ENCODE peak calls at places on chromosomes 3 and 15, in four cellular contexts. G is stomach, B is A549, F is fibroblast of villous mesenchyme. K is an unnamed sample.

GRCh38 chr15:33932734-33933133 is 35.6 kb upstream of the CHRM5 start:
- DNase-seq in B (no peak), F (no peak), G (no peak), K (no peak)

GRCh38 chr3:127096256-127097008 is 96.5 kb upstream of the PRR23E start:
- DNase-seq in F (no peak), B (no peak), G (no peak), K (no peak)

GRCh38 chr3:15630646-15631350 is 29.3 kb downstream of the BTD start:
- DNase-seq in G (no peak), B (peak), F (peak), K (no peak)

GRCh38 chr3:76324101-76324500 is 538.8 kb upstream of the ZNF717 start:
- DNase-seq in G (no peak), B (no peak), F (no peak), K (no peak)

GRCh38 chr15:41511331-41512077 is 2.1 kb downstream of the LTK start:
- DNase-seq in F (no peak), G (peak), B (no peak), K (no peak)

GRCh38 chr3:167813169-167814123 is 77.9 kb downstream of the SERPINI1 start:
- DNase-seq in G (no peak), F (no peak), B (no peak), K (no peak)

GRCh38 chr15:91311986-91312385 is 211.9 kb downstream of the SV2B start:
- DNase-seq in F (no peak), B (no peak), G (no peak), K (no peak)

GRCh38 chr3:95271330-95271729 is 1208.5 kb downstream of the NSUN3 start:
- DNase-seq in G (no peak), B (no peak), F (no peak), K (no peak)

GRCh38 chr3:56926513-56927282 is 124.9 kb upstream of the ARHGEF3 start:
- DNase-seq in G (no peak), B (no peak), F (peak), K (no peak)

GRCh38 chr3:179151474-179151873 is 3.3 kb downstream of the PIK3CA start:
- DNase-seq in G (no peak), B (no peak), F (no peak), K (no peak)

GRCh38 chr15:69757186-69757585 is 304.6 kb downstream of the RPLP1 start:
- DNase-seq in B (no peak), F (no peak), G (no peak), K (no peak)

GRCh38 chr3:179750720-179751328 is 98.0 kb downstream of the USP13 start:
- DNase-seq in G (no peak), B (no peak), F (peak), K (peak)

GRCh38 chr3:153734777-153735551 is 386.2 kb upstream of the ARHGEF26 start:
- DNase-seq in B (peak), G (no peak), F (no peak), K (no peak)

GRCh38 chr3:72679540-72680198 is 168.6 kb downstream of the SHQ1 start:
- DNase-seq in G (no peak), F (no peak), B (no peak), K (peak)

GRCh38 chr3:132290833-132291232 is 26.4 kb upstream of the ACP3 start:
- DNase-seq in F (peak), B (no peak), G (no peak), K (no peak)

GRCh38 chr15:60070838-60071493 is 66.9 kb downstream of the FOXB1 start:
- DNase-seq in G (no peak), F (peak), B (no peak), K (no peak)

GRCh38 chr3:48856469-48856868 is 8.8 kb upstream of the PRKAR2A start:
- DNase-seq in G (no peak), B (no peak), F (no peak), K (no peak)

GRCh38 chr3:194766845-194767244 is 81.2 kb downstream of the FAM43A start:
- DNase-seq in G (no peak), B (no peak), F (no peak), K (no peak)

GRCh38 chr3:141959531-141959920 is 83.1 kb downstream of the ATP1B3 start:
- DNase-seq in G (no peak), F (no peak), B (no peak), K (no peak)

GRCh38 chr3:58074997-58075396 is 66.8 kb downstream of the FLNB start:
- DNase-seq in B (no peak), F (no peak), G (no peak), K (no peak)

GRCh38 chr15:71782447-71783165 is 27.7 kb upstream of the NR2E3 start:
- DNase-seq in B (no peak), F (no peak), G (no peak), K (no peak)

GRCh38 chr15:71781179-71781964 is 29.0 kb upstream of the NR2E3 start:
- DNase-seq in B (no peak), G (no peak), F (no peak), K (no peak)

GRCh38 chr15:71781965-71782265 is 28.4 kb upstream of the NR2E3 start:
- DNase-seq in F (no peak), G (no peak), B (no peak), K (no peak)

GRCh38 chr15:71779073-71779797 is 31.1 kb upstream of the NR2E3 start:
- DNase-seq in F (no peak), G (no peak), B (no peak), K (no peak)

GRCh38 chr15:71780349-71780976 is 29.9 kb upstream of the NR2E3 start:
- DNase-seq in G (no peak), B (peak), F (peak), K (peak)
- H3K4me3 ChIP-seq in G (no peak), B (no peak), F (no peak), K (no peak)

GRCh38 chr15:76338555-76339301 is 2.2 kb downstream of the ISL2 start:
- DNase-seq in G (no peak), B (no peak), F (no peak), K (peak)
- H3K4me3 ChIP-seq in G (peak), B (no peak), F (no peak), K (peak)

DNA sequence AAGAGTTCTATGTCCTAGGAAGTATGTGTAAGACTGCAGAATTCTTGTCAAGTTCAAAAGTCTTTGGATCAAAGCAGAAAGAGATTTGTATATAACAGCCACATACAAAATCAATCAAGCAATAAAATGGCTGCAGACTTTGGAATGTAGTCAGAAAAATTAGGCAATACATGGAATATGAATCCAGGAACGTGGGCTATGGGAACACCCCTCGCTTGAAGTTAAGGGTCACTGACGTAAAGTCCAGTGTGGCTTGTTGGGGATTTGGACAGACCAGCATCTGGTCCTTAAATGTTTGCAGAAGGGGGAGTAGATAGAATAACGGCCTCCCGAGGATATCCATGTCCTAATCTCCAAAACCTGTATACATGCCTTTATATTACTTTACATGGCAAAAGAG is 178.6 kb downstream of the ADAMTS9 start:
- DNase-seq in G (no peak), B (no peak), F (peak), K (no peak)
- H3K4me3 ChIP-seq in G (no peak), B (no peak), F (no peak), K (no peak)

GRCh38 chr3:7075901-7076300 is 215.0 kb downstream of the GRM7 start:
- DNase-seq in G (no peak), F (no peak), B (no peak), K (no peak)
- H3K4me3 ChIP-seq in G (no peak), F (no peak), B (no peak), K (no peak)

DNA sequence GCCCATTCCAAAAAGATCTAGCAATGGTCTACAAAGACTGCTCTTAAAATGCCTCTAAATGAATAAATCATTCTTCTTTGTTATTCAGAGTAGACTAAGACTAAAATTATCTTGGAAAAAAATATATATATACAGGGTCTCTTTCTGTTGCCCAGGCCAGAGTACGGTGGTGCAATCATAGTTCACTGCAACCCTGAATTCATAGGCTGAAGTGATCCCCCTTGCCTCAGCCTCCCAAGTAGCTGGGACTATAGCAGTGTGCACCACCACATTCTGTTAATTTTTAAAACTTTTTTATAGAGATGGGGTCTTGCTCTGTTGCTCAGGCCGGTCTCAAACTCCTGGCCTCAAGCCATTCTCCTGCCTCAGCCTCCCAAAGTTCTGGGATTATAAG is 18.7 kb downstream of the WWTR1 start:
- DNase-seq in G (no peak), F (no peak), B (no peak), K (no peak)
- H3K4me3 ChIP-seq in G (peak), F (peak), B (no peak), K (no peak)

GRCh38 chr15:23860290-23860751 is 173.2 kb upstream of the NDN start:
- DNase-seq in B (no peak), F (no peak), G (no peak), K (no peak)
- H3K4me3 ChIP-seq in B (no peak), F (no peak), G (no peak), K (no peak)